ENCODE peak calls at places on chromosomes 6 and 20, in eight cellular contexts. O is HTR-8/SVneo; U is DMS 273 treated with DMSO at 0.1 percent for 48 hours; L is substantia nigra; R is anterior cingulate cortex; M is iPS-NIHi11; H is stimulated activated CD8-positive, alpha-beta memory T cell treated with anti-CD3 and anti-CD28 coated beads, Interleukin-4, amount 100 ng/mL, for 4 hours; J is NCI-H446. P is an unnamed sample.

GRCh38 chr6:53910834-53911233 is 116.0 kb downstream of the LRRC1 start:
- DNase-seq in H (no peak), R (peak), U (no peak), L (no peak), J (no peak), O (no peak), M (no peak), P (no peak)

GRCh38 chr6:147941143-147941542 is 401.5 kb upstream of the SASH1 start:
- DNase-seq in O (no peak), H (no peak), L (no peak), R (no peak), M (peak), J (peak), U (peak), P (no peak)

GRCh38 chr6:51330971-51331370 is 512.3 kb downstream of the TFAP2B start:
- DNase-seq in L (no peak), M (no peak), H (no peak), J (no peak), O (no peak), R (no peak), U (no peak), P (no peak)

GRCh38 chr6:3446197-3446596 is 10.7 kb downstream of the SLC22A23 start:
- DNase-seq in L (no peak), U (no peak), H (no peak), R (no peak), M (no peak), O (no peak), J (no peak), P (no peak)

GRCh38 chr20:4160761-4161305 is 145.5 kb upstream of the RNF24 start:
- DNase-seq in O (no peak), M (peak), H (peak), L (peak), J (no peak), R (peak), U (no peak), P (peak)

GRCh38 chr6:30826961-30827342 is 57.4 kb upstream of the DDR1 start:
- DNase-seq in L (no peak), M (no peak), O (no peak), H (no peak), U (no peak), R (no peak), J (no peak), P (no peak)

GRCh38 chr6:113693866-113694265 is 163.3 kb upstream of the MARCKS start:
- DNase-seq in L (no peak), H (no peak), M (no peak), J (no peak), O (no peak), R (no peak), U (no peak), P (no peak)

GRCh38 chr6:44234101-44235090 is 11.0 kb downstream of the SLC29A1 start:
- DNase-seq in H (no peak), J (peak), O (no peak), M (peak), L (peak), U (no peak), R (peak), P (no peak)

GRCh38 chr6:148239777-148240462 is 102.7 kb upstream of the SASH1 start:
- DNase-seq in U (no peak), L (no peak), H (no peak), M (no peak), O (no peak), J (no peak), R (no peak), P (no peak)

GRCh38 chr6:13848553-13849150 is 34.3 kb upstream of the MCUR1 start:
- DNase-seq in R (no peak), J (peak), L (no peak), O (no peak), U (no peak), M (no peak), H (no peak), P (no peak)

GRCh38 chr20:36319356-36320260 is 13.5 kb downstream of the DLGAP4 start:
- DNase-seq in M (no peak), J (no peak), R (no peak), H (no peak), L (no peak), U (no peak), O (no peak), P (no peak)

GRCh38 chr20:20327756-20328155 is 40.1 kb upstream of the INSM1 start:
- DNase-seq in M (no peak), O (no peak), L (no peak), H (no peak), U (no peak), J (no peak), R (no peak), P (no peak)

GRCh38 chr6:95143408-95144180 is 433.7 kb upstream of the MANEA start:
- DNase-seq in U (peak), H (no peak), R (no peak), J (no peak), O (no peak), L (no peak), M (no peak), P (no peak)

GRCh38 chr6:37049990-37050853 is 44.8 kb downstream of the FGD2 start:
- DNase-seq in R (peak), H (no peak), L (no peak), U (no peak), M (no peak), O (no peak), J (no peak), P (no peak)

GRCh38 chr6:29376003-29376402 is 912 bp upstream of the OR12D3 start:
- DNase-seq in H (no peak), R (no peak), L (no peak), M (peak), U (no peak), J (no peak), O (peak), P (no peak)

GRCh38 chr20:47370850-47371782 is 14.6 kb upstream of the ZMYND8 start:
- DNase-seq in L (no peak), U (no peak), H (no peak), J (no peak), M (peak), O (no peak), R (no peak), P (no peak)

GRCh38 chr6:148021135-148021534 is 321.5 kb upstream of the SASH1 start:
- DNase-seq in U (peak), H (no peak), M (no peak), O (no peak), R (no peak), L (no peak), J (no peak), P (no peak)

GRCh38 chr6:33868143-33868542 is 64.3 kb upstream of the MLN start:
- DNase-seq in U (no peak), L (no peak), M (no peak), O (no peak), J (no peak), R (no peak), H (no peak), P (no peak)

GRCh38 chr20:34015401-34016335 is 22.0 kb downstream of the RALY start:
- DNase-seq in M (no peak), U (no peak), R (no peak), J (no peak), L (no peak), O (no peak), H (no peak), P (no peak)

GRCh38 chr6:2819891-2820814 is 21.5 kb downstream of the SERPINB1 start:
- DNase-seq in U (no peak), J (no peak), H (no peak), L (no peak), O (no peak), R (no peak), M (no peak), P (no peak)